ENCODE peak calls at places on chromosomes 6 and 20, in six cellular contexts. H, G, R, B, Q and X are unnamed samples.
A peak's percentile ranks its signal among the peaks of the same experiment; 100 is the strongest.

GRCh38 chr6:150336299-150336698 is 32.5 kb upstream of the IYD start:
- DNase-seq in B (peak; percentile 37), H (no peak), G (no peak), Q (no peak), R (no peak), X (peak; percentile 77)

GRCh38 chr20:17617212-17617867 is 47.5 kb downstream of the DSTN start:
- DNase-seq in B (peak; percentile 31), H (peak; percentile 87), G (no peak), Q (no peak), R (peak; percentile 56), X (peak; percentile 21)

GRCh38 chr6:42314571-42314950 is 96.9 kb upstream of the MRPS10 start:
- DNase-seq in G (no peak), B (no peak), R (no peak), Q (no peak), H (no peak), X (no peak)

GRCh38 chr6:56932891-56933473 is 21.9 kb upstream of the BEND6 start:
- DNase-seq in R (no peak), H (no peak), G (no peak), Q (no peak), B (no peak), X (no peak)

GRCh38 chr20:37711987-37712961 is 18.4 kb downstream of the CTNNBL1 start:
- DNase-seq in R (no peak), Q (no peak), B (no peak), H (peak; percentile 69), G (no peak), X (no peak)

GRCh38 chr6:98834060-98835031 is at the start of gene POU3F2:
- DNase-seq in G (peak; percentile 93), B (peak; percentile 72), Q (no peak), H (peak; percentile 55), R (peak; percentile 91), X (peak; percentile 62)

GRCh38 chr6:44442235-44442634 is 54.7 kb downstream of the CDC5L start:
- DNase-seq in B (no peak), Q (no peak), G (no peak), R (no peak), H (no peak), X (no peak)

GRCh38 chr20:63908008-63908682 is 13.2 kb downstream of the DNAJC5 start:
- DNase-seq in R (no peak), G (no peak), B (no peak), Q (no peak), H (no peak), X (no peak)

GRCh38 chr6:34035161-34035560 is 110.7 kb downstream of the GRM4 start:
- DNase-seq in H (no peak), G (no peak), Q (no peak), R (no peak), B (no peak), X (no peak)

GRCh38 chr6:30700340-30700739 is 9.6 kb upstream of the NRM start:
- DNase-seq in B (no peak), Q (no peak), G (no peak), H (no peak), R (no peak), X (no peak)

GRCh38 chr6:138465007-138465645 is 34.2 kb downstream of the NHSL1 start:
- DNase-seq in B (peak; percentile 89), G (no peak), H (no peak), R (no peak), Q (no peak), X (peak; percentile 95)

GRCh38 chr6:16477367-16478149 is 239.2 kb downstream of the GMPR start:
- DNase-seq in G (no peak), Q (no peak), R (no peak), H (no peak), B (no peak), X (no peak)

GRCh38 chr6:131654326-131654725 is 17.2 kb downstream of the ENPP3 start:
- DNase-seq in B (no peak), R (no peak), Q (no peak), H (no peak), G (no peak), X (no peak)

GRCh38 chr6:84776392-84776791 is 12.0 kb upstream of the TBX18 start:
- DNase-seq in H (no peak), Q (no peak), G (no peak), B (no peak), R (no peak), X (no peak)

GRCh38 chr6:140178550-140179334 is 804.3 kb upstream of the CITED2 start:
- DNase-seq in R (no peak), G (no peak), B (peak; percentile 92), Q (no peak), H (no peak), X (peak; percentile 86)

GRCh38 chr20:5718896-5719595 is 31.2 kb upstream of the SHLD1 start:
- DNase-seq in Q (no peak), B (peak; percentile 30), R (no peak), H (peak; percentile 97), G (no peak), X (no peak)

GRCh38 chr20:40090236-40090635 is 598.8 kb downstream of the MAFB start:
- DNase-seq in B (no peak), H (no peak), R (no peak), G (no peak), Q (no peak), X (no peak)

GRCh38 chr6:37239950-37240713 is 17.4 kb upstream of the TBC1D22B start:
- DNase-seq in G (no peak), H (peak; percentile 29), Q (peak; percentile 41), R (no peak), B (peak; percentile 100), X (peak; percentile 90)

GRCh38 chr6:110542311-110543024 is 66.1 kb upstream of the SLC22A16 start:
- DNase-seq in H (no peak), Q (no peak), B (peak; percentile 28), R (no peak), G (no peak), X (peak; percentile 43)

GRCh38 chr20:58888103-58888502 is 35.6 kb downstream of the GNAS start:
- DNase-seq in Q (no peak), R (no peak), G (no peak), H (no peak), B (no peak), X (no peak)

GRCh38 chr20:22004946-22005345 is 299.5 kb downstream of the PAX1 start:
- DNase-seq in Q (no peak), H (no peak), B (peak; percentile 67), R (no peak), G (no peak), X (peak; percentile 21)

GRCh38 chr6:116136933-116137340 is 11.0 kb upstream of the COL10A1 start:
- DNase-seq in H (no peak), R (no peak), Q (no peak), B (no peak), G (no peak), X (peak; percentile 36)

GRCh38 chr6:163392533-163392932 is 22.0 kb upstream of the QKI start:
- DNase-seq in G (no peak), H (no peak), Q (no peak), R (no peak), B (peak; percentile 80), X (peak; percentile 46)

GRCh38 chr6:167546611-167547327 is 221.9 kb downstream of the TTLL2 start:
- DNase-seq in H (no peak), R (no peak), B (no peak), G (no peak), Q (no peak), X (no peak)

GRCh38 chr6:113094781-113095180 is 747.7 kb downstream of the RFPL4B start:
- DNase-seq in B (no peak), G (no peak), R (no peak), H (no peak), Q (no peak), X (no peak)

GRCh38 chr6:127111526-127111925 is 6.9 kb upstream of the RSPO3 start:
- DNase-seq in Q (no peak), G (no peak), B (no peak), H (no peak), R (no peak), X (no peak)

GRCh38 chr20:6685181-6685582 is 82.3 kb upstream of the BMP2 start:
- DNase-seq in Q (no peak), R (no peak), B (no peak), G (no peak), H (no peak), X (no peak)

GRCh38 chr20:47125553-47126373 is 230.7 kb downstream of the ZMYND8 start:
- DNase-seq in B (peak; percentile 48), R (no peak), G (no peak), Q (no peak), H (no peak), X (peak; percentile 51)

GRCh38 chr6:145295746-145296145 is 439.6 kb downstream of the EPM2A start:
- DNase-seq in Q (no peak), R (no peak), B (no peak), G (no peak), H (no peak), X (no peak)

GRCh38 chr6:89522778-89523177 is 89.8 kb downstream of the ANKRD6 start:
- DNase-seq in R (no peak), H (no peak), G (no peak), Q (no peak), B (no peak), X (no peak)

GRCh38 chr6:139378226-139378625 is 3.8 kb upstream of the CITED2 start:
- DNase-seq in H (no peak), G (no peak), B (no peak), Q (no peak), R (no peak), X (no peak)

GRCh38 chr6:38192011-38192410 is 372.5 kb downstream of the ZFAND3 start:
- DNase-seq in G (no peak), H (no peak), B (no peak), R (no peak), Q (no peak), X (no peak)

GRCh38 chr6:138336221-138336620 is 41.5 kb upstream of the SMIM28 start:
- DNase-seq in H (no peak), B (no peak), G (no peak), Q (no peak), R (no peak), X (no peak)

GRCh38 chr6:35400901-35401311 is 51.2 kb upstream of the FANCE start:
- DNase-seq in Q (no peak), B (no peak), H (no peak), G (no peak), R (no peak), X (no peak)

GRCh38 chr6:149806127-149806526 is 56.6 kb downstream of the PCMT1 start:
- DNase-seq in B (no peak), H (no peak), Q (no peak), R (no peak), G (no peak), X (peak; percentile 13)

GRCh38 chr20:54643761-54644160 is 168.4 kb downstream of the DOK5 start:
- DNase-seq in B (peak; percentile 95), H (no peak), Q (no peak), R (no peak), G (no peak), X (peak; percentile 75)

GRCh38 chr6:159691133-159691962 is 1.7 kb downstream of the SOD2 start:
- DNase-seq in B (peak; percentile 96), H (peak; percentile 72), Q (no peak), R (peak; percentile 57), G (peak; percentile 19), X (peak; percentile 90)

GRCh38 chr20:59723108-59723500 is 118.8 kb downstream of the PHACTR3 start:
- DNase-seq in B (no peak), H (no peak), G (no peak), Q (no peak), R (no peak), X (peak; percentile 7)